ENCODE peak calls at places on chromosomes 12 and 14, in four cellular contexts. T, A, H and I are unnamed samples.

GRCh38 chr12:122888232-122888752 is 7.6 kb downstream of the VPS37B start:
- DNase-seq in A (no peak), T (peak; percentile 93), H (no peak), I (no peak)

GRCh38 chr14:44914849-44915248 is 46.9 kb downstream of the KLHL28 start:
- DNase-seq in H (no peak), A (peak; percentile 5), T (peak; percentile 15), I (no peak)

GRCh38 chr14:99412122-99413061 is 68.3 kb downstream of the SETD3 start:
- DNase-seq in H (no peak), A (no peak), T (peak; percentile 71), I (no peak)

GRCh38 chr12:66832997-66833396 is 154.1 kb upstream of the GRIP1 start:
- DNase-seq in A (no peak), H (no peak), T (no peak), I (no peak)

GRCh38 chr14:53055003-53055402 is 98.1 kb downstream of the DDHD1 start:
- DNase-seq in H (no peak), A (peak; percentile 35), T (no peak), I (peak; percentile 50)

GRCh38 chr12:29073631-29074239 is 75.3 kb upstream of the FAR2 start:
- DNase-seq in A (no peak), T (peak; percentile 17), H (no peak), I (peak; percentile 26)

GRCh38 chr14:105388110-105388951 is 10.0 kb upstream of the TEX22 start:
- DNase-seq in T (no peak), A (no peak), H (no peak), I (no peak)

GRCh38 chr12:12755923-12756322 is 29.5 kb upstream of the APOLD1 start:
- DNase-seq in A (no peak), T (no peak), H (no peak), I (no peak)

GRCh38 chr14:104881369-104881979 is 16.4 kb downstream of the CEP170B start:
- DNase-seq in H (no peak), T (no peak), A (peak; percentile 59), I (no peak)

GRCh38 chr14:58082011-58082410 is 70.0 kb downstream of the ARMH4 start:
- DNase-seq in T (no peak), H (no peak), A (no peak), I (no peak)

GRCh38 chr14:101182476-101182875 is 279.0 kb upstream of the RTL1 start:
- DNase-seq in T (no peak), H (no peak), A (no peak), I (no peak)

GRCh38 chr14:73759183-73759713 is 45.1 kb upstream of the PNMA1 start:
- DNase-seq in H (no peak), A (no peak), T (no peak), I (no peak)

GRCh38 chr12:38555620-38556596 is 239.3 kb downstream of the ALG10B start:
- DNase-seq in T (no peak), A (no peak), H (no peak), I (no peak)

GRCh38 chr12:121786441-121786825 is 7.1 kb downstream of the RHOF start:
- DNase-seq in A (peak; percentile 67), T (peak; percentile 72), H (no peak), I (peak; percentile 95)

GRCh38 chr12:15772405-15773018 is 16.7 kb downstream of the EPS8 start:
- DNase-seq in A (no peak), H (no peak), T (no peak), I (peak; percentile 7)

GRCh38 chr12:40769846-40770245 is 77.6 kb downstream of the CNTN1 start:
- DNase-seq in A (no peak), H (no peak), T (no peak), I (no peak)

GRCh38 chr14:64928239-64929002 is 14.1 kb downstream of the GPX2 start:
- DNase-seq in T (no peak), H (no peak), A (no peak), I (no peak)

GRCh38 chr14:58736606-58737005 is 98.8 kb downstream of the DACT1 start:
- DNase-seq in H (no peak), T (no peak), A (no peak), I (no peak)

GRCh38 chr14:104595911-104596450 is 8.6 kb downstream of the TMEM179 start:
- DNase-seq in T (no peak), H (no peak), A (no peak), I (no peak)

GRCh38 chr12:55037349-55037748 is 17.6 kb downstream of the NEUROD4 start:
- DNase-seq in H (no peak), T (no peak), A (no peak), I (no peak)

GRCh38 chr12:130160306-130160705 is 2.0 kb upstream of the FZD10 start:
- DNase-seq in A (no peak), H (no peak), T (no peak), I (no peak)

GRCh38 chr14:34632451-34632850 is 2.5 kb upstream of the SNX6 start:
- DNase-seq in A (no peak), T (no peak), H (no peak), I (no peak)

GRCh38 chr12:94427520-94428381 is 31.9 kb downstream of the CEP83 start:
- DNase-seq in H (no peak), A (peak; percentile 66), T (no peak), I (no peak)

GRCh38 chr14:51202914-51203665 is 37.0 kb upstream of the TMX1 start:
- DNase-seq in T (no peak), H (no peak), A (no peak), I (no peak)

GRCh38 chr12:119804011-119804641 is 73.0 kb downstream of the CIT start:
- DNase-seq in H (peak; percentile 79), A (no peak), T (peak; percentile 91), I (peak; percentile 47)

GRCh38 chr12:57107456-57107855 is 3.7 kb downstream of the STAT6 start:
- DNase-seq in T (no peak), H (no peak), A (no peak), I (no peak)

GRCh38 chr14:103618999-103619398 is 10.0 kb upstream of the KLC1 start:
- DNase-seq in T (no peak), H (no peak), A (no peak), I (no peak)

GRCh38 chr12:22283006-22283506 is 51.5 kb downstream of the ST8SIA1 start:
- DNase-seq in A (peak; percentile 72), H (no peak), T (no peak), I (no peak)

GRCh38 chr12:24778486-24779304 is 170.2 kb downstream of the BCAT1 start:
- DNase-seq in H (no peak), A (no peak), T (no peak), I (peak; percentile 12)